ENCODE peak calls at places on chromosomes 11 and 22, in four cellular contexts. I, N, G and P are unnamed samples.

GRCh38 chr22:21000215-21000986 is 1.5 kb downstream of the THAP7 start:
- DNase-seq in G (no peak), N (no peak), I (no peak), P (no peak)

GRCh38 chr22:29126670-29127069 is 53.8 kb downstream of the KREMEN1 start:
- DNase-seq in I (no peak), N (no peak), G (no peak), P (no peak)

GRCh38 chr11:82586581-82586980 is 147.1 kb downstream of the FAM181B start:
- DNase-seq in G (no peak), I (no peak), N (no peak), P (no peak)

GRCh38 chr22:24994070-24994763 is 41.7 kb downstream of the KIAA1671 start:
- DNase-seq in I (no peak), N (no peak), G (peak; percentile 64), P (peak; percentile 40)

GRCh38 chr11:93225642-93226041 is 27.9 kb upstream of the SLC36A4 start:
- DNase-seq in I (no peak), G (no peak), N (no peak), P (no peak)

GRCh38 chr11:77146261-77147035 is 18.4 kb downstream of the MYO7A start:
- DNase-seq in N (no peak), G (no peak), I (peak; percentile 24), P (no peak)

GRCh38 chr11:65386307-65387081 is at the start of gene FRMD8:
- DNase-seq in N (peak; percentile 94), G (peak; percentile 89), I (peak; percentile 97), P (peak; percentile 93)

GRCh38 chr11:70409871-70410270 is 11.5 kb downstream of the CTTN start:
- DNase-seq in N (no peak), G (no peak), I (no peak), P (no peak)

GRCh38 chr22:50719814-50720300 is 18.1 kb upstream of the ACR start:
- DNase-seq in I (no peak), N (no peak), G (no peak), P (no peak)

GRCh38 chr11:128424271-128424709 is 163.1 kb downstream of the ETS1 start:
- DNase-seq in G (no peak), I (peak; percentile 79), N (no peak), P (no peak)

GRCh38 chr11:57320719-57321387 is 3.9 kb downstream of the TNKS1BP1 start:
- DNase-seq in N (no peak), I (no peak), G (no peak), P (no peak)

GRCh38 chr11:31437742-31438435 is 68.2 kb downstream of the DNAJC24 start:
- DNase-seq in G (no peak), I (no peak), N (no peak), P (no peak)

GRCh38 chr11:73625690-73626318 is 20.6 kb upstream of the PLEKHB1 start:
- DNase-seq in I (peak; percentile 73), G (peak; percentile 76), N (peak; percentile 61), P (peak; percentile 82)

GRCh38 chr11:78187366-78188011 is 937 bp downstream of the KCTD21 start:
- DNase-seq in G (no peak), I (no peak), N (no peak), P (no peak)

GRCh38 chr11:86620796-86621575 is 51.4 kb downstream of the ME3 start:
- DNase-seq in I (no peak), N (no peak), G (no peak), P (no peak)

GRCh38 chr11:28820296-28820989 is 712.3 kb downstream of the METTL15 start:
- DNase-seq in G (no peak), I (no peak), N (no peak), P (no peak)

GRCh38 chr11:73907191-73907590 is 30.4 kb downstream of the PAAF1 start:
- DNase-seq in N (no peak), I (no peak), G (no peak), P (peak; percentile 78)

GRCh38 chr11:102830328-102830727 is 13.1 kb downstream of the MMP3 start:
- DNase-seq in G (no peak), N (no peak), I (no peak), P (no peak)

GRCh38 chr22:17578129-17578754 is 14.9 kb downstream of the SLC25A18 start:
- DNase-seq in I (peak; percentile 78), G (no peak), N (no peak), P (no peak)

GRCh38 chr11:62856333-62856910 is 17.0 kb upstream of the WDR74 start:
- DNase-seq in N (no peak), I (no peak), G (peak; percentile 42), P (no peak)

GRCh38 chr11:113272281-113272680 is 42.1 kb upstream of the TTC12 start:
- DNase-seq in I (no peak), G (no peak), N (no peak), P (no peak)

GRCh38 chr11:96990934-96991333 is 601.1 kb downstream of the JRKL start:
- DNase-seq in I (no peak), N (no peak), G (no peak), P (no peak)

GRCh38 chr11:57288771-57289579 is 35.8 kb downstream of the TNKS1BP1 start:
- DNase-seq in N (no peak), I (no peak), G (no peak), P (no peak)

GRCh38 chr22:36238348-36239149 is 778 bp downstream of the APOL2 start:
- DNase-seq in I (no peak), G (no peak), N (no peak), P (no peak)

GRCh38 chr11:30811226-30811625 is 225.1 kb upstream of the MPPED2 start:
- DNase-seq in N (no peak), G (no peak), I (no peak), P (no peak)